ENCODE peak calls at places on chromosomes 13 and 19, in ten cellular contexts. A, W, H, K, I, U, N, L, V and Z are unnamed samples.

GRCh38 chr13:40181203-40181845 is 485.1 kb downstream of the FOXO1 start:
- DNase-seq in K (no peak), N (no peak), U (peak), I (no peak), L (no peak), A (peak), V (peak), W (no peak), H (peak), Z (peak)

GRCh38 chr13:101709952-101710351 is 257.5 kb downstream of the ITGBL1 start:
- DNase-seq in W (no peak), K (no peak), A (peak), N (no peak), V (no peak), U (no peak), I (no peak), H (no peak), L (no peak), Z (no peak)

GRCh38 chr19:10167459-10167858 is 27.3 kb downstream of the DNMT1 start:
- DNase-seq in H (no peak), K (no peak), A (no peak), N (no peak), L (no peak), U (no peak), W (no peak), V (no peak), I (no peak), Z (no peak)

GRCh38 chr19:792361-792885 is 4.8 kb upstream of the PTBP1 start:
- DNase-seq in H (no peak), W (no peak), A (no peak), U (no peak), L (no peak), I (no peak), N (no peak), V (no peak), K (no peak), Z (no peak)

GRCh38 chr13:41244555-41244954 is 18.8 kb downstream of the MTRF1 start:
- DNase-seq in N (no peak), V (peak), W (no peak), L (no peak), I (no peak), H (peak), A (no peak), K (no peak), U (no peak), Z (peak)

GRCh38 chr13:72565893-72566292 is 161.5 kb downstream of the MZT1 start:
- DNase-seq in N (no peak), W (no peak), V (peak), K (no peak), H (peak), L (no peak), U (peak), A (peak), I (no peak), Z (peak)

GRCh38 chr13:111451402-111451801 is 131.0 kb downstream of the TEX29 start:
- DNase-seq in L (no peak), I (no peak), V (no peak), K (no peak), N (no peak), H (no peak), W (no peak), A (no peak), U (no peak), Z (no peak)

GRCh38 chr13:74774252-74774651 is 640.0 kb upstream of the KLF12 start:
- DNase-seq in U (peak), K (no peak), I (no peak), A (no peak), N (no peak), V (peak), L (no peak), H (no peak), W (no peak), Z (peak)

GRCh38 chr19:47371269-47371668 is 22.2 kb downstream of the DHX34 start:
- DNase-seq in N (no peak), L (no peak), V (no peak), W (no peak), K (no peak), I (no peak), A (no peak), U (no peak), H (no peak), Z (no peak)

GRCh38 chr19:54464044-54464623 is 556 bp upstream of the LENG9 start:
- DNase-seq in U (peak), N (peak), L (peak), A (peak), W (peak), H (peak), V (peak), K (peak), I (no peak), Z (peak)

GRCh38 chr19:56681702-56682101 is 10.1 kb upstream of the ZNF835 start:
- DNase-seq in K (no peak), H (no peak), U (no peak), V (no peak), I (no peak), L (no peak), A (no peak), N (no peak), W (no peak), Z (no peak)

GRCh38 chr13:33045829-33046592 is 29.8 kb downstream of the KL start:
- DNase-seq in N (no peak), W (no peak), V (no peak), U (no peak), K (no peak), A (no peak), H (no peak), I (no peak), L (no peak), Z (no peak)

GRCh38 chr13:95426631-95427030 is 125.4 kb upstream of the ABCC4 start:
- DNase-seq in I (no peak), W (no peak), A (no peak), L (no peak), U (no peak), N (no peak), V (no peak), K (no peak), H (no peak), Z (no peak)

GRCh38 chr19:52898101-52898500 is 666 bp upstream of the ZNF320 start:
- DNase-seq in W (no peak), N (no peak), V (no peak), L (no peak), A (no peak), U (no peak), K (no peak), H (no peak), I (no peak), Z (no peak)

GRCh38 chr13:42985312-42986175 is 6.5 kb downstream of the EPSTI1 start:
- DNase-seq in L (no peak), V (peak), W (peak), I (no peak), H (no peak), U (no peak), N (peak), K (no peak), A (no peak), Z (no peak)

GRCh38 chr13:25281193-25281936 is 5.9 kb downstream of the MTMR6 start:
- DNase-seq in V (no peak), N (no peak), L (no peak), H (no peak), I (no peak), W (no peak), K (no peak), A (no peak), U (no peak), Z (no peak)

GRCh38 chr19:21023901-21024300 is 3.4 kb downstream of the ZNF430 start:
- DNase-seq in V (peak), A (peak), W (no peak), I (no peak), N (no peak), H (peak), L (no peak), K (no peak), U (peak), Z (peak)

GRCh38 chr19:50829801-50830200 is 3.6 kb downstream of the KLK15 start:
- DNase-seq in I (no peak), V (no peak), N (no peak), L (no peak), H (no peak), A (no peak), W (no peak), K (no peak), U (no peak), Z (no peak)

GRCh38 chr19:34282611-34283519 is 28.5 kb downstream of the GARRE1 start:
- DNase-seq in N (no peak), H (no peak), V (no peak), W (no peak), L (no peak), I (no peak), K (no peak), A (peak), U (no peak), Z (no peak)

GRCh38 chr19:1577090-1577928 is 9.2 kb upstream of the MEX3D start:
- DNase-seq in N (no peak), H (no peak), V (no peak), K (no peak), A (no peak), U (no peak), W (no peak), L (peak), I (no peak), Z (no peak)

GRCh38 chr13:113748862-113749451 is 10.1 kb upstream of the TMEM255B start:
- DNase-seq in L (no peak), H (no peak), N (no peak), U (no peak), A (no peak), K (peak), W (peak), I (no peak), V (no peak), Z (no peak)

GRCh38 chr19:36837525-36837901 is 674 bp downstream of the ZNF790 start:
- DNase-seq in V (no peak), U (no peak), I (no peak), W (no peak), H (peak), N (no peak), A (no peak), L (no peak), K (no peak), Z (peak)

GRCh38 chr13:23146811-23147245 is 34.0 kb upstream of the SGCG start:
- DNase-seq in K (no peak), H (no peak), I (peak), V (peak), A (no peak), U (no peak), N (no peak), L (no peak), W (no peak), Z (no peak)

GRCh38 chr19:38528213-38528755 is 89.5 kb downstream of the MAP4K1 start:
- DNase-seq in V (no peak), H (no peak), W (no peak), L (no peak), N (no peak), A (no peak), U (no peak), K (no peak), I (no peak), Z (no peak)
- H3K4me3 ChIP-seq in V (no peak), H (no peak), W (no peak), L (no peak), N (no peak), A (no peak), U (no peak), K (no peak), I (no peak), Z (no peak)

GRCh38 chr13:76792680-76793334 is 93.4 kb downstream of the KCTD12 start:
- DNase-seq in U (peak), K (no peak), W (no peak), V (peak), I (no peak), A (peak), H (peak), N (peak), L (no peak), Z (peak)
- TF ChIP-seq CTCF in U (no peak), K (no peak), W (no peak), V (no peak), I (no peak), A (no peak), H (peak), N (no peak), L (no peak), Z (peak)

GRCh38 chr13:76886005-76886291 is 257 bp downstream of the KCTD12 start:
- DNase-seq in N (no peak), L (no peak), W (no peak), V (no peak), A (no peak), I (no peak), H (no peak), K (peak), U (no peak), Z (no peak)
- H3K4me3 ChIP-seq in N (peak), L (peak), W (peak), V (peak), A (peak), I (peak), H (peak), K (peak), U (peak), Z (peak)

GRCh38 chr19:18771328-18772242 is 19.5 kb downstream of the COMP start:
- DNase-seq in K (no peak), N (no peak), I (no peak), L (no peak), A (peak), U (no peak), V (no peak), H (no peak), W (no peak), Z (no peak)
- TF ChIP-seq CTCF in K (no peak), N (no peak), I (peak), L (no peak), A (peak), U (peak), V (peak), H (peak), W (no peak), Z (peak)

GRCh38 chr13:45481688-45482087 is 16.9 kb downstream of the COG3 start:
- DNase-seq in A (peak), W (no peak), V (no peak), U (peak), L (no peak), N (no peak), H (no peak), K (no peak), I (no peak), Z (no peak)
- H3K4me3 ChIP-seq in A (no peak), W (no peak), V (no peak), U (no peak), L (no peak), N (no peak), H (no peak), K (no peak), I (no peak), Z (no peak)

GRCh38 chr19:46081928-46082727 is 41.3 kb upstream of the IGFL4 start:
- DNase-seq in U (peak), A (peak), L (no peak), K (no peak), I (no peak), W (no peak), V (peak), H (peak), N (peak), Z (peak)
- TF ChIP-seq CTCF in U (peak), A (peak), L (peak), K (peak), I (peak), W (peak), V (peak), H (peak), N (peak), Z (peak)

DNA sequence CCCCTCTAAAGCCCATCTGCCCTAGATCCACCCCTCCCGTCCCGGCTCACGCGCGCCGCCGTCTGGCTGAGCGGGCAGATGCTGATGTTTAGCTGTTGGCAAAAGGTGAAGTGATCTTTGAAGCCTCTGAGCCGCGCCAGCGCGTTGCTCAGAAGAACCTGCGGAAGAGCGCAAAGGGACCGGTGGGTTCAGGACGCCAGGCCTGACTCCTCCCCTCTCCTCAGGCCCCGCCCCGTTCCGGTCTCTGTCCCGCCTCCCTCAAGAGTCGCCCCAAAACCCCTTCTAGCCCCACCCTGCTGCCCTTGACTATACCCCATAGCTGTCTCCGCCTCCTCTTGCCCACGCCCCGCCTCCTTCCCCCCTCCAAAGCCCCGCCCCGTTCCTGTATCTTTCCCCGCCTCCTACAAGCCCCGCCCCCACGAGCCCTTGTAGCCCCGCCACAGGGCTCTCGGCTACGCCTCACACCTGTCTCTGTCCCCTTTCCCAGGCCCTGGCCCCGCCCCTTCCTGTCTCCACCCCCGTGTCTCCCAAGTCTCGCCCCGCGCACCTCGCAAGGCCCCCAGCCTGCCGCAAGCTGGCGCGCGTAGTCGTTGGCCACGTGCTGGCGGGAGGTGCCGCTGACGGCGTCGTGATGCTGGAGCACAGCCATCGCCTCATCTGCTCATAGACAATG is 9.5 kb downstream of the MAN2B1 start:
- DNase-seq in I (no peak), A (no peak), K (no peak), H (no peak), V (no peak), U (no peak), L (no peak), W (no peak), N (no peak), Z (no peak)
- H3K4me3 ChIP-seq in I (no peak), A (no peak), K (no peak), H (no peak), V (no peak), U (no peak), L (no peak), W (no peak), N (no peak), Z (no peak)

GRCh38 chr19:17510220-17510993 is 1.0 kb upstream of the PGLS start:
- DNase-seq in I (no peak), V (peak), A (no peak), N (no peak), W (no peak), H (no peak), U (no peak), K (no peak), L (no peak), Z (no peak)

GRCh38 chr19:17513801-17514200 is 2.4 kb downstream of the PGLS start:
- DNase-seq in K (no peak), L (no peak), U (peak), N (no peak), H (no peak), W (no peak), I (no peak), A (no peak), V (no peak), Z (no peak)

GRCh38 chr19:17515408-17516149 is 4.1 kb downstream of the PGLS start:
- DNase-seq in W (no peak), K (no peak), I (no peak), H (no peak), A (no peak), N (no peak), V (no peak), L (no peak), U (no peak), Z (no peak)

GRCh38 chr19:17512574-17512939 is 1.1 kb downstream of the PGLS start:
- DNase-seq in K (no peak), I (no peak), A (no peak), N (no peak), L (no peak), V (no peak), U (no peak), W (no peak), H (no peak), Z (no peak)

GRCh38 chr19:17511724-17512573 is 500 bp downstream of the PGLS start:
- DNase-seq in V (peak), I (peak), L (peak), A (peak), K (peak), N (peak), W (peak), U (peak), H (peak), Z (peak)
- TF ChIP-seq CTCF in V (no peak), I (no peak), L (peak), A (peak), K (peak), N (peak), W (peak), U (no peak), H (peak), Z (peak)

DNA sequence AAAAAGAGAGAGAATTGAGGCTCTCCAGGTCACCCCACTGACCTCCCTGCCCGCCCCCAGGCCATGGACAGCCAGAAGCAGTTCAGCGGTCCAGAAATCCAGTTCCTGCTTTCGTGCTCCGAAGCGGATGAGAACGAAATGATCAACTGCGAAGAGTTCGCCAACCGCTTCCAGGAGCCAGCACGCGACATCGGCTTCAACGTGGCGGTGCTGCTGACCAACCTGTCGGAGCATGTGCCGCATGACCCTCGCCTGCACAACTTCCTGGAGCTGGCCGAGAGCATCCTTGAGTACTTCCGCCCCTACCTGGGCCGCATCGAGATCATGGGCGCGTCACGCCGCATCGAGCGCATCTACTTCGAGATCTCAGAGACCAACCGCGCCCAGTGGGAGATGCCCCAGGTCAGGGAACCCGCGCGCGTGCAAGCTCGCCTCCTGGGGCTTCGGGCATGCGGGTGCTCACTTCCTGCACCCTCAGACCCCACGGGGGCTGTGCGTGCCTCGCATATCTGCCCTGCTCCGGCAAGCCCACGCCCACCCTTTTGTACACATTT is 56.6 kb downstream of the MAP4K1 start:
- DNase-seq in W (no peak), N (no peak), I (no peak), L (no peak), V (no peak), U (no peak), H (no peak), K (no peak), A (no peak), Z (no peak)
- H3K4me3 ChIP-seq in W (no peak), N (no peak), I (no peak), L (no peak), V (no peak), U (no peak), H (no peak), K (no peak), A (no peak), Z (no peak)